ENCODE peak calls at places on chromosome 20, in nine cellular contexts. One of them, this sample, is unnamed.

GRCh38 chr20:24001901-24002405 is 13.4 kb upstream of the GGTLC1 start:
- DNase-seq in B cell: peak; percentile 16
- DNase-seq in RPMI7951: no peak
- DNase-seq in PC-9: no peak
- DNase-seq in Peyer's patch: no peak
- DNase-seq in naive thymus-derived CD4-positive, alpha-beta T cell: no peak
- DNase-seq in NCI-H1417 treated with DMSO at 0.1 percent for 48 hours: no peak
- DNase-seq in stimulated activated CD4-positive, alpha-beta T cell treated with anti-CD3 and anti-CD28 coated beads, Interleukin-1b, Interleukin-23, amount 100 ng/mL, for 24 hours: no peak
- DNase-seq in globus pallidus: no peak
- DNase-seq in this sample: no peak

GRCh38 chr20:53387983-53388675 is 205.5 kb downstream of the ZNF217 start:
- DNase-seq in Peyer's patch: no peak
- DNase-seq in NCI-H1417 treated with DMSO at 0.1 percent for 48 hours: no peak
- DNase-seq in stimulated activated CD4-positive, alpha-beta T cell treated with anti-CD3 and anti-CD28 coated beads, Interleukin-1b, Interleukin-23, amount 100 ng/mL, for 24 hours: no peak
- DNase-seq in globus pallidus: no peak
- DNase-seq in PC-9: no peak
- DNase-seq in B cell: no peak
- DNase-seq in RPMI7951: no peak
- DNase-seq in naive thymus-derived CD4-positive, alpha-beta T cell: no peak
- DNase-seq in this sample: no peak

GRCh38 chr20:44967207-44967807 is 995 bp downstream of the STK4 start:
- DNase-seq in PC-9: peak; percentile 44
- DNase-seq in NCI-H1417 treated with DMSO at 0.1 percent for 48 hours: no peak
- DNase-seq in naive thymus-derived CD4-positive, alpha-beta T cell: peak; percentile 10
- DNase-seq in globus pallidus: no peak
- DNase-seq in stimulated activated CD4-positive, alpha-beta T cell treated with anti-CD3 and anti-CD28 coated beads, Interleukin-1b, Interleukin-23, amount 100 ng/mL, for 24 hours: no peak
- DNase-seq in RPMI7951: peak; percentile 55
- DNase-seq in Peyer's patch: no peak
- DNase-seq in B cell: peak; percentile 62
- DNase-seq in this sample: no peak

GRCh38 chr20:56986931-56987720 is 279.3 kb downstream of the BMP7 start:
- DNase-seq in naive thymus-derived CD4-positive, alpha-beta T cell: no peak
- DNase-seq in B cell: no peak
- DNase-seq in PC-9: peak; percentile 79
- DNase-seq in globus pallidus: no peak
- DNase-seq in Peyer's patch: no peak
- DNase-seq in stimulated activated CD4-positive, alpha-beta T cell treated with anti-CD3 and anti-CD28 coated beads, Interleukin-1b, Interleukin-23, amount 100 ng/mL, for 24 hours: no peak
- DNase-seq in NCI-H1417 treated with DMSO at 0.1 percent for 48 hours: no peak
- DNase-seq in RPMI7951: peak; percentile 100
- DNase-seq in this sample: no peak

GRCh38 chr20:64080813-64081619 is 1.1 kb downstream of the OPRL1 start:
- DNase-seq in naive thymus-derived CD4-positive, alpha-beta T cell: no peak
- DNase-seq in NCI-H1417 treated with DMSO at 0.1 percent for 48 hours: no peak
- DNase-seq in stimulated activated CD4-positive, alpha-beta T cell treated with anti-CD3 and anti-CD28 coated beads, Interleukin-1b, Interleukin-23, amount 100 ng/mL, for 24 hours: no peak
- DNase-seq in B cell: no peak
- DNase-seq in RPMI7951: no peak
- DNase-seq in globus pallidus: no peak
- DNase-seq in Peyer's patch: no peak
- DNase-seq in PC-9: no peak
- DNase-seq in this sample: no peak

GRCh38 chr20:18377896-18378481 is 88.8 kb downstream of the DZANK1 start:
- DNase-seq in globus pallidus: no peak
- DNase-seq in PC-9: no peak
- DNase-seq in Peyer's patch: no peak
- DNase-seq in RPMI7951: no peak
- DNase-seq in NCI-H1417 treated with DMSO at 0.1 percent for 48 hours: no peak
- DNase-seq in stimulated activated CD4-positive, alpha-beta T cell treated with anti-CD3 and anti-CD28 coated beads, Interleukin-1b, Interleukin-23, amount 100 ng/mL, for 24 hours: no peak
- DNase-seq in B cell: no peak
- DNase-seq in naive thymus-derived CD4-positive, alpha-beta T cell: no peak
- DNase-seq in this sample: no peak

GRCh38 chr20:16260911-16261310 is 312.3 kb downstream of the KIF16B start:
- DNase-seq in B cell: no peak
- DNase-seq in globus pallidus: no peak
- DNase-seq in naive thymus-derived CD4-positive, alpha-beta T cell: no peak
- DNase-seq in Peyer's patch: no peak
- DNase-seq in stimulated activated CD4-positive, alpha-beta T cell treated with anti-CD3 and anti-CD28 coated beads, Interleukin-1b, Interleukin-23, amount 100 ng/mL, for 24 hours: no peak
- DNase-seq in RPMI7951: no peak
- DNase-seq in PC-9: no peak
- DNase-seq in NCI-H1417 treated with DMSO at 0.1 percent for 48 hours: no peak
- DNase-seq in this sample: no peak

GRCh38 chr20:43537921-43538854 is 20.6 kb upstream of the SGK2 start:
- DNase-seq in naive thymus-derived CD4-positive, alpha-beta T cell: no peak
- DNase-seq in PC-9: peak; percentile 46
- DNase-seq in globus pallidus: peak; percentile 56
- DNase-seq in Peyer's patch: peak; percentile 71
- DNase-seq in RPMI7951: peak; percentile 72
- DNase-seq in NCI-H1417 treated with DMSO at 0.1 percent for 48 hours: no peak
- DNase-seq in B cell: peak; percentile 62
- DNase-seq in stimulated activated CD4-positive, alpha-beta T cell treated with anti-CD3 and anti-CD28 coated beads, Interleukin-1b, Interleukin-23, amount 100 ng/mL, for 24 hours: peak; percentile 21
- DNase-seq in this sample: no peak

GRCh38 chr20:38212806-38213606 is 47.5 kb downstream of the KIAA1755 start:
- DNase-seq in stimulated activated CD4-positive, alpha-beta T cell treated with anti-CD3 and anti-CD28 coated beads, Interleukin-1b, Interleukin-23, amount 100 ng/mL, for 24 hours: no peak
- DNase-seq in NCI-H1417 treated with DMSO at 0.1 percent for 48 hours: no peak
- DNase-seq in RPMI7951: no peak
- DNase-seq in PC-9: no peak
- DNase-seq in naive thymus-derived CD4-positive, alpha-beta T cell: no peak
- DNase-seq in Peyer's patch: no peak
- DNase-seq in globus pallidus: no peak
- DNase-seq in B cell: no peak
- DNase-seq in this sample: no peak

GRCh38 chr20:15447549-15447948 is 1110.1 kb upstream of the FLRT3 start:
- DNase-seq in NCI-H1417 treated with DMSO at 0.1 percent for 48 hours: no peak
- DNase-seq in B cell: no peak
- DNase-seq in PC-9: no peak
- DNase-seq in Peyer's patch: no peak
- DNase-seq in naive thymus-derived CD4-positive, alpha-beta T cell: no peak
- DNase-seq in stimulated activated CD4-positive, alpha-beta T cell treated with anti-CD3 and anti-CD28 coated beads, Interleukin-1b, Interleukin-23, amount 100 ng/mL, for 24 hours: no peak
- DNase-seq in globus pallidus: no peak
- DNase-seq in RPMI7951: no peak
- DNase-seq in this sample: no peak

GRCh38 chr20:57414867-57415592 is 23.8 kb downstream of the RBM38 start:
- DNase-seq in Peyer's patch: no peak
- DNase-seq in RPMI7951: peak; percentile 68
- DNase-seq in PC-9: no peak
- DNase-seq in globus pallidus: no peak
- DNase-seq in B cell: no peak
- DNase-seq in naive thymus-derived CD4-positive, alpha-beta T cell: no peak
- DNase-seq in stimulated activated CD4-positive, alpha-beta T cell treated with anti-CD3 and anti-CD28 coated beads, Interleukin-1b, Interleukin-23, amount 100 ng/mL, for 24 hours: no peak
- DNase-seq in NCI-H1417 treated with DMSO at 0.1 percent for 48 hours: no peak
- DNase-seq in this sample: no peak

GRCh38 chr20:63060057-63060991 is 53.6 kb upstream of the BHLHE23 start:
- DNase-seq in globus pallidus: no peak
- DNase-seq in NCI-H1417 treated with DMSO at 0.1 percent for 48 hours: no peak
- DNase-seq in B cell: no peak
- DNase-seq in Peyer's patch: peak; percentile 21
- DNase-seq in PC-9: no peak
- DNase-seq in stimulated activated CD4-positive, alpha-beta T cell treated with anti-CD3 and anti-CD28 coated beads, Interleukin-1b, Interleukin-23, amount 100 ng/mL, for 24 hours: no peak
- DNase-seq in naive thymus-derived CD4-positive, alpha-beta T cell: no peak
- DNase-seq in RPMI7951: peak; percentile 97
- DNase-seq in this sample: no peak

GRCh38 chr20:58147628-58148370 is 80.7 kb downstream of the ANKRD60 start:
- DNase-seq in PC-9: no peak
- DNase-seq in stimulated activated CD4-positive, alpha-beta T cell treated with anti-CD3 and anti-CD28 coated beads, Interleukin-1b, Interleukin-23, amount 100 ng/mL, for 24 hours: no peak
- DNase-seq in Peyer's patch: no peak
- DNase-seq in RPMI7951: no peak
- DNase-seq in globus pallidus: no peak
- DNase-seq in B cell: no peak
- DNase-seq in NCI-H1417 treated with DMSO at 0.1 percent for 48 hours: no peak
- DNase-seq in naive thymus-derived CD4-positive, alpha-beta T cell: no peak
- DNase-seq in this sample: no peak

GRCh38 chr20:14775778-14776177 is 438.4 kb upstream of the FLRT3 start:
- DNase-seq in B cell: no peak
- DNase-seq in RPMI7951: peak; percentile 23
- DNase-seq in NCI-H1417 treated with DMSO at 0.1 percent for 48 hours: no peak
- DNase-seq in globus pallidus: no peak
- DNase-seq in PC-9: peak; percentile 71
- DNase-seq in Peyer's patch: no peak
- DNase-seq in naive thymus-derived CD4-positive, alpha-beta T cell: no peak
- DNase-seq in stimulated activated CD4-positive, alpha-beta T cell treated with anti-CD3 and anti-CD28 coated beads, Interleukin-1b, Interleukin-23, amount 100 ng/mL, for 24 hours: no peak
- DNase-seq in this sample: peak; percentile 8

GRCh38 chr20:4961746-4962145 is 39.6 kb downstream of the SLC23A2 start:
- DNase-seq in globus pallidus: no peak
- DNase-seq in NCI-H1417 treated with DMSO at 0.1 percent for 48 hours: no peak
- DNase-seq in B cell: no peak
- DNase-seq in stimulated activated CD4-positive, alpha-beta T cell treated with anti-CD3 and anti-CD28 coated beads, Interleukin-1b, Interleukin-23, amount 100 ng/mL, for 24 hours: no peak
- DNase-seq in PC-9: no peak
- DNase-seq in RPMI7951: peak; percentile 90
- DNase-seq in Peyer's patch: no peak
- DNase-seq in naive thymus-derived CD4-positive, alpha-beta T cell: no peak
- DNase-seq in this sample: no peak

GRCh38 chr20:12411246-12411940 is 493.7 kb downstream of the BTBD3 start:
- DNase-seq in NCI-H1417 treated with DMSO at 0.1 percent for 48 hours: no peak
- DNase-seq in globus pallidus: no peak
- DNase-seq in naive thymus-derived CD4-positive, alpha-beta T cell: no peak
- DNase-seq in stimulated activated CD4-positive, alpha-beta T cell treated with anti-CD3 and anti-CD28 coated beads, Interleukin-1b, Interleukin-23, amount 100 ng/mL, for 24 hours: no peak
- DNase-seq in B cell: no peak
- DNase-seq in RPMI7951: no peak
- DNase-seq in PC-9: no peak
- DNase-seq in Peyer's patch: no peak
- DNase-seq in this sample: no peak

GRCh38 chr20:37911838-37912273 is 8.9 kb downstream of the VSTM2L start:
- DNase-seq in stimulated activated CD4-positive, alpha-beta T cell treated with anti-CD3 and anti-CD28 coated beads, Interleukin-1b, Interleukin-23, amount 100 ng/mL, for 24 hours: no peak
- DNase-seq in NCI-H1417 treated with DMSO at 0.1 percent for 48 hours: peak; percentile 26
- DNase-seq in PC-9: no peak
- DNase-seq in Peyer's patch: no peak
- DNase-seq in RPMI7951: peak; percentile 86
- DNase-seq in B cell: no peak
- DNase-seq in globus pallidus: no peak
- DNase-seq in naive thymus-derived CD4-positive, alpha-beta T cell: no peak
- DNase-seq in this sample: no peak

GRCh38 chr20:35092524-35093244 is at the start of gene TRPC4AP:
- DNase-seq in globus pallidus: peak; percentile 89
- DNase-seq in naive thymus-derived CD4-positive, alpha-beta T cell: peak; percentile 85
- DNase-seq in stimulated activated CD4-positive, alpha-beta T cell treated with anti-CD3 and anti-CD28 coated beads, Interleukin-1b, Interleukin-23, amount 100 ng/mL, for 24 hours: peak; percentile 75
- DNase-seq in NCI-H1417 treated with DMSO at 0.1 percent for 48 hours: peak; percentile 76
- DNase-seq in PC-9: peak; percentile 82
- DNase-seq in RPMI7951: peak; percentile 90
- DNase-seq in Peyer's patch: peak; percentile 93
- DNase-seq in B cell: peak; percentile 96
- DNase-seq in this sample: peak; percentile 49

GRCh38 chr20:11387189-11387754 is 530.4 kb upstream of the BTBD3 start:
- DNase-seq in naive thymus-derived CD4-positive, alpha-beta T cell: no peak
- DNase-seq in globus pallidus: no peak
- DNase-seq in B cell: no peak
- DNase-seq in Peyer's patch: no peak
- DNase-seq in NCI-H1417 treated with DMSO at 0.1 percent for 48 hours: no peak
- DNase-seq in RPMI7951: peak; percentile 46
- DNase-seq in PC-9: peak; percentile 73
- DNase-seq in stimulated activated CD4-positive, alpha-beta T cell treated with anti-CD3 and anti-CD28 coated beads, Interleukin-1b, Interleukin-23, amount 100 ng/mL, for 24 hours: no peak
- DNase-seq in this sample: peak; percentile 64

GRCh38 chr20:41138217-41138526 is 829 bp downstream of the PLCG1 start:
- DNase-seq in stimulated activated CD4-positive, alpha-beta T cell treated with anti-CD3 and anti-CD28 coated beads, Interleukin-1b, Interleukin-23, amount 100 ng/mL, for 24 hours: no peak
- DNase-seq in naive thymus-derived CD4-positive, alpha-beta T cell: no peak
- DNase-seq in NCI-H1417 treated with DMSO at 0.1 percent for 48 hours: no peak
- DNase-seq in PC-9: no peak
- DNase-seq in RPMI7951: peak; percentile 47
- DNase-seq in Peyer's patch: peak; percentile 60
- DNase-seq in globus pallidus: no peak
- DNase-seq in B cell: no peak
- DNase-seq in this sample: no peak

GRCh38 chr20:48025061-48025515 is 239.8 kb upstream of the SULF2 start:
- DNase-seq in stimulated activated CD4-positive, alpha-beta T cell treated with anti-CD3 and anti-CD28 coated beads, Interleukin-1b, Interleukin-23, amount 100 ng/mL, for 24 hours: no peak
- DNase-seq in naive thymus-derived CD4-positive, alpha-beta T cell: no peak
- DNase-seq in PC-9: peak; percentile 85
- DNase-seq in RPMI7951: peak; percentile 96
- DNase-seq in globus pallidus: peak; percentile 11
- DNase-seq in NCI-H1417 treated with DMSO at 0.1 percent for 48 hours: no peak
- DNase-seq in B cell: no peak
- DNase-seq in Peyer's patch: no peak
- DNase-seq in this sample: no peak

GRCh38 chr20:35437599-35437998 is 429 bp downstream of the GDF5 start:
- DNase-seq in NCI-H1417 treated with DMSO at 0.1 percent for 48 hours: no peak
- DNase-seq in globus pallidus: no peak
- DNase-seq in PC-9: no peak
- DNase-seq in Peyer's patch: no peak
- DNase-seq in B cell: no peak
- DNase-seq in naive thymus-derived CD4-positive, alpha-beta T cell: no peak
- DNase-seq in stimulated activated CD4-positive, alpha-beta T cell treated with anti-CD3 and anti-CD28 coated beads, Interleukin-1b, Interleukin-23, amount 100 ng/mL, for 24 hours: no peak
- DNase-seq in RPMI7951: no peak
- DNase-seq in this sample: no peak

GRCh38 chr20:31740208-31740607 is 1.1 kb downstream of the TPX2 start:
- DNase-seq in RPMI7951: peak; percentile 67
- DNase-seq in stimulated activated CD4-positive, alpha-beta T cell treated with anti-CD3 and anti-CD28 coated beads, Interleukin-1b, Interleukin-23, amount 100 ng/mL, for 24 hours: no peak
- DNase-seq in Peyer's patch: no peak
- DNase-seq in B cell: no peak
- DNase-seq in PC-9: peak; percentile 47
- DNase-seq in NCI-H1417 treated with DMSO at 0.1 percent for 48 hours: no peak
- DNase-seq in globus pallidus: no peak
- DNase-seq in naive thymus-derived CD4-positive, alpha-beta T cell: no peak
- DNase-seq in this sample: peak; percentile 70

GRCh38 chr20:17761612-17762011 is 61.8 kb downstream of the BANF2 start:
- DNase-seq in Peyer's patch: no peak
- DNase-seq in stimulated activated CD4-positive, alpha-beta T cell treated with anti-CD3 and anti-CD28 coated beads, Interleukin-1b, Interleukin-23, amount 100 ng/mL, for 24 hours: no peak
- DNase-seq in globus pallidus: no peak
- DNase-seq in naive thymus-derived CD4-positive, alpha-beta T cell: no peak
- DNase-seq in PC-9: no peak
- DNase-seq in RPMI7951: peak; percentile 23
- DNase-seq in NCI-H1417 treated with DMSO at 0.1 percent for 48 hours: no peak
- DNase-seq in B cell: no peak
- DNase-seq in this sample: no peak

GRCh38 chr20:51339721-51340450 is 202.6 kb downstream of the NFATC2 start:
- DNase-seq in globus pallidus: no peak
- DNase-seq in stimulated activated CD4-positive, alpha-beta T cell treated with anti-CD3 and anti-CD28 coated beads, Interleukin-1b, Interleukin-23, amount 100 ng/mL, for 24 hours: no peak
- DNase-seq in PC-9: no peak
- DNase-seq in Peyer's patch: no peak
- DNase-seq in RPMI7951: peak; percentile 71
- DNase-seq in NCI-H1417 treated with DMSO at 0.1 percent for 48 hours: peak; percentile 57
- DNase-seq in naive thymus-derived CD4-positive, alpha-beta T cell: no peak
- DNase-seq in B cell: no peak
- DNase-seq in this sample: no peak

GRCh38 chr20:44785768-44786167 is 24.6 kb downstream of the RIMS4 start:
- DNase-seq in stimulated activated CD4-positive, alpha-beta T cell treated with anti-CD3 and anti-CD28 coated beads, Interleukin-1b, Interleukin-23, amount 100 ng/mL, for 24 hours: no peak
- DNase-seq in globus pallidus: no peak
- DNase-seq in B cell: no peak
- DNase-seq in PC-9: no peak
- DNase-seq in NCI-H1417 treated with DMSO at 0.1 percent for 48 hours: no peak
- DNase-seq in RPMI7951: peak; percentile 35
- DNase-seq in Peyer's patch: no peak
- DNase-seq in naive thymus-derived CD4-positive, alpha-beta T cell: no peak
- DNase-seq in this sample: no peak

GRCh38 chr20:44888226-44889103 is 3.0 kb downstream of the YWHAB start:
- DNase-seq in stimulated activated CD4-positive, alpha-beta T cell treated with anti-CD3 and anti-CD28 coated beads, Interleukin-1b, Interleukin-23, amount 100 ng/mL, for 24 hours: no peak
- DNase-seq in RPMI7951: no peak
- DNase-seq in Peyer's patch: no peak
- DNase-seq in B cell: no peak
- DNase-seq in naive thymus-derived CD4-positive, alpha-beta T cell: no peak
- DNase-seq in NCI-H1417 treated with DMSO at 0.1 percent for 48 hours: no peak
- DNase-seq in PC-9: peak; percentile 87
- DNase-seq in globus pallidus: no peak
- DNase-seq in this sample: no peak

GRCh38 chr20:8621021-8621420 is 447.9 kb upstream of the PLCB4 start:
- DNase-seq in stimulated activated CD4-positive, alpha-beta T cell treated with anti-CD3 and anti-CD28 coated beads, Interleukin-1b, Interleukin-23, amount 100 ng/mL, for 24 hours: no peak
- DNase-seq in Peyer's patch: no peak
- DNase-seq in globus pallidus: no peak
- DNase-seq in RPMI7951: peak; percentile 57
- DNase-seq in NCI-H1417 treated with DMSO at 0.1 percent for 48 hours: no peak
- DNase-seq in B cell: no peak
- DNase-seq in naive thymus-derived CD4-positive, alpha-beta T cell: no peak
- DNase-seq in PC-9: no peak
- DNase-seq in this sample: no peak

GRCh38 chr20:46255440-46256104 is 52.7 kb downstream of the CDH22 start:
- DNase-seq in stimulated activated CD4-positive, alpha-beta T cell treated with anti-CD3 and anti-CD28 coated beads, Interleukin-1b, Interleukin-23, amount 100 ng/mL, for 24 hours: no peak
- DNase-seq in NCI-H1417 treated with DMSO at 0.1 percent for 48 hours: peak; percentile 90
- DNase-seq in RPMI7951: no peak
- DNase-seq in Peyer's patch: peak; percentile 77
- DNase-seq in naive thymus-derived CD4-positive, alpha-beta T cell: no peak
- DNase-seq in globus pallidus: no peak
- DNase-seq in PC-9: peak; percentile 66
- DNase-seq in B cell: no peak
- DNase-seq in this sample: peak; percentile 37

GRCh38 chr20:44471481-44471882 is 4.2 kb upstream of the TTPAL start:
- DNase-seq in Peyer's patch: no peak
- DNase-seq in stimulated activated CD4-positive, alpha-beta T cell treated with anti-CD3 and anti-CD28 coated beads, Interleukin-1b, Interleukin-23, amount 100 ng/mL, for 24 hours: no peak
- DNase-seq in RPMI7951: peak; percentile 63
- DNase-seq in naive thymus-derived CD4-positive, alpha-beta T cell: no peak
- DNase-seq in globus pallidus: no peak
- DNase-seq in NCI-H1417 treated with DMSO at 0.1 percent for 48 hours: no peak
- DNase-seq in B cell: no peak
- DNase-seq in PC-9: peak; percentile 47
- DNase-seq in this sample: no peak

GRCh38 chr20:43914697-43915208 is at the start of gene TOX2:
- DNase-seq in naive thymus-derived CD4-positive, alpha-beta T cell: peak; percentile 32
- DNase-seq in Peyer's patch: peak; percentile 62
- DNase-seq in globus pallidus: no peak
- DNase-seq in NCI-H1417 treated with DMSO at 0.1 percent for 48 hours: no peak
- DNase-seq in RPMI7951: peak; percentile 76
- DNase-seq in B cell: peak; percentile 45
- DNase-seq in PC-9: no peak
- DNase-seq in stimulated activated CD4-positive, alpha-beta T cell treated with anti-CD3 and anti-CD28 coated beads, Interleukin-1b, Interleukin-23, amount 100 ng/mL, for 24 hours: no peak
- DNase-seq in this sample: no peak